ENCODE peak calls at places on chromosome 9, in four cellular contexts. X is cardiac fibroblast, D is HS-27A, H is frontal cortex. V is an unnamed sample.

GRCh38 chr9:111914749-111915424 is 18.3 kb downstream of the UGCG start:
- DNase-seq in D (no peak), H (no peak), X (peak; percentile 67), V (peak; percentile 77)

GRCh38 chr9:36791204-36791948 is 218.7 kb downstream of the MELK start:
- DNase-seq in X (no peak), D (no peak), H (no peak), V (peak; percentile 26)

GRCh38 chr9:92242115-92242778 is 51.2 kb downstream of the IARS1 start:
- DNase-seq in D (no peak), X (peak; percentile 73), H (no peak), V (peak; percentile 19)

GRCh38 chr9:122075135-122076030 is 17.7 kb downstream of the TTLL11 start:
- DNase-seq in X (no peak), H (no peak), D (no peak), V (no peak)

GRCh38 chr9:121483049-121483448 is 16.6 kb downstream of the GGTA1 start:
- DNase-seq in D (no peak), X (no peak), H (no peak), V (no peak)

GRCh38 chr9:136994180-136994884 is 2.0 kb downstream of the CLIC3 start:
- DNase-seq in X (no peak), D (no peak), H (no peak), V (no peak)

GRCh38 chr9:132486706-132487350 is 76.8 kb downstream of the CFAP77 start:
- DNase-seq in H (no peak), D (no peak), X (no peak), V (peak; percentile 90)

GRCh38 chr9:136769710-136770191 is 5.4 kb upstream of the LCN15 start:
- DNase-seq in D (no peak), X (no peak), H (peak; percentile 64), V (peak; percentile 43)

GRCh38 chr9:121344062-121344696 is 25.9 kb downstream of the STOM start:
- DNase-seq in D (no peak), H (no peak), X (no peak), V (no peak)

GRCh38 chr9:110058304-110058953 is 149.5 kb downstream of the C9orf152 start:
- DNase-seq in X (peak; percentile 71), D (no peak), H (no peak), V (peak; percentile 77)

GRCh38 chr9:36082928-36083327 is 46.2 kb downstream of the RECK start:
- DNase-seq in D (no peak), H (no peak), X (no peak), V (no peak)

GRCh38 chr9:4324513-4324912 is 24.6 kb upstream of the GLIS3 start:
- DNase-seq in H (no peak), D (no peak), X (peak; percentile 93), V (no peak)

GRCh38 chr9:86322973-86323644 is 31.1 kb downstream of the TUT7 start:
- DNase-seq in X (peak; percentile 77), D (peak; percentile 77), H (no peak), V (no peak)

GRCh38 chr9:121201045-121201737 is 478 bp downstream of the RAB14 start:
- DNase-seq in X (peak; percentile 20), H (peak; percentile 52), D (no peak), V (no peak)

GRCh38 chr9:89926691-89927220 is 321.9 kb downstream of the GADD45G start:
- DNase-seq in X (no peak), D (no peak), H (no peak), V (no peak)

GRCh38 chr9:98229090-98229395 is 26.4 kb downstream of the TBC1D2 start:
- DNase-seq in D (no peak), X (no peak), H (no peak), V (no peak)

GRCh38 chr9:7567687-7568086 is 231.9 kb downstream of the DMAC1 start:
- DNase-seq in D (no peak), H (no peak), X (no peak), V (no peak)

GRCh38 chr9:96192710-96193109 is 109.3 kb downstream of the HSD17B3 start:
- DNase-seq in H (no peak), D (no peak), X (no peak), V (no peak)

GRCh38 chr9:128552744-128553221 is 396 bp downstream of the SPTAN1 start:
- DNase-seq in X (peak; percentile 47), H (peak; percentile 48), D (no peak), V (peak; percentile 40)

GRCh38 chr9:35910613-35911488 is 1.6 kb downstream of the SPAAR start:
- DNase-seq in X (peak; percentile 79), D (no peak), H (no peak), V (peak; percentile 35)

GRCh38 chr9:105050296-105050695 is 122.3 kb upstream of the ABCA1 start:
- DNase-seq in X (no peak), D (no peak), H (no peak), V (no peak)

GRCh38 chr9:22514866-22515265 is 68.2 kb downstream of the DMRTA1 start:
- DNase-seq in D (no peak), X (no peak), H (no peak), V (no peak)

GRCh38 chr9:93567271-93567959 is 9.0 kb upstream of the PHF2 start:
- DNase-seq in X (no peak), H (no peak), D (no peak), V (peak; percentile 21)